ENCODE peak calls at places on chromosomes 2 and 18, in four cellular contexts. U is psoas muscle, S is PC-9, G is fibroblast of lung. M is an unnamed sample.

GRCh38 chr2:71605173-71605641 is 151.8 kb downstream of the DYSF start:
- DNase-seq in U (peak; percentile 4), G (no peak), S (no peak), M (no peak)

GRCh38 chr2:159557437-159558034 is 58.8 kb downstream of the BAZ2B start:
- DNase-seq in U (no peak), S (no peak), G (peak; percentile 22), M (peak; percentile 28)

GRCh38 chr2:23777857-23778256 is 149.1 kb downstream of the ATAD2B start:
- DNase-seq in S (peak; percentile 25), G (no peak), U (no peak), M (no peak)

GRCh38 chr2:231664727-231665126 is 43.6 kb upstream of the PTMA start:
- DNase-seq in S (no peak), U (no peak), G (no peak), M (no peak)

GRCh38 chr18:64405161-64405560 is 256.3 kb upstream of the LINC00305 start:
- DNase-seq in S (no peak), U (no peak), G (peak; percentile 38), M (peak; percentile 9)

GRCh38 chr2:3628800-3629199 is 29.2 kb upstream of the ALLC start:
- DNase-seq in S (no peak), G (no peak), U (no peak), M (no peak)

GRCh38 chr2:30862054-30862651 is 54.9 kb upstream of the CAPN13 start:
- DNase-seq in U (no peak), G (peak; percentile 73), S (peak; percentile 67), M (no peak)

GRCh38 chr18:10340821-10341220 is 113.6 kb upstream of the APCDD1 start:
- DNase-seq in U (no peak), G (no peak), S (no peak), M (no peak)

GRCh38 chr2:84959494-84960156 is 11.3 kb upstream of the KCMF1 start:
- DNase-seq in G (no peak), U (no peak), S (peak; percentile 69), M (no peak)

GRCh38 chr2:46718797-46719196 is 196.8 kb downstream of the MCFD2 start:
- DNase-seq in U (no peak), G (no peak), S (peak; percentile 52), M (no peak)

GRCh38 chr2:46716806-46717732 is 198.5 kb downstream of the MCFD2 start:
- DNase-seq in G (peak; percentile 52), U (no peak), S (no peak), M (no peak)

GRCh38 chr2:46719499-46719898 is 196.1 kb downstream of the MCFD2 start:
- DNase-seq in S (no peak), U (no peak), G (peak; percentile 78), M (peak; percentile 46)

GRCh38 chr2:46715541-46715940 is 200.1 kb downstream of the MCFD2 start:
- DNase-seq in S (no peak), U (no peak), G (no peak), M (no peak)

DNA sequence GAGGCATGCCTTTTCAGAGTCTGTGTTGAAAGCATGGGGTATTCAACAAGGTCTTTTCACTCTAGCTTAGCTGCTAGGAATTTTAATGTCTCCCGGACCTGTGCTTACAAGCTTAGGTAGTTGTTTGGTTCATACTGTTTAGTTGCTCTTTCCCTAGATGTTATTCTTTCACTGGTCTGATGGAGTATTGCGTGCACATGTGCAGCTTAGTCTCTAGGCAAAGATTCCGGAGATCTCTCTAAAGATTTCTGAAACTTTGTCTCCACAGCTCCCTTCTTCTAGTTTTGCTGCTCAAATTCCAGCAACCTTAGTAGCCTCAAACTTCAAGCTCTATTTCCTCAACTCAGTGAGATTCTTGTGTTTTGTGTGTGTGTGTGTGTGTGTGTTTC is 197.9 kb downstream of the MCFD2 start:
- DNase-seq in U (no peak), S (no peak), G (no peak), M (no peak)
- H3K27ac ChIP-seq in U (peak overlapping the region; percentile 39), S (no peak overlapping the region), G (peak overlapping the region; percentile 65), M (no peak overlapping the region)

GRCh38 chr2:121052023-121052422 is 233.0 kb downstream of the TFCP2L1 start:
- DNase-seq in S (no peak), G (no peak), U (no peak), M (no peak)
- H3K4me1 ChIP-seq in S (no peaks in the 10 kb centered on the region), G (no peaks in the 10 kb centered on the region), U (no peaks in the 10 kb centered on the region), M (no peaks in the 10 kb centered on the region)

GRCh38 chr2:74260495-74260894 is 62.1 kb downstream of the MTHFD2 start:
- DNase-seq in G (no peak), S (no peak), U (no peak), M (no peak)
- TF ChIP-seq CTCF in G (no peak), S (no peak), U (no peak), M (no peak)

GRCh38 chr2:27756544-27757498 is 14.7 kb upstream of the MRPL33 start:
- DNase-seq in U (peak; percentile 50), G (peak; percentile 87), S (no peak), M (no peak)
- H3K27ac ChIP-seq in U (peak overlapping the region; percentile 30), G (no peak overlapping the region), S (no peak overlapping the region), M (no peak overlapping the region)

DNA sequence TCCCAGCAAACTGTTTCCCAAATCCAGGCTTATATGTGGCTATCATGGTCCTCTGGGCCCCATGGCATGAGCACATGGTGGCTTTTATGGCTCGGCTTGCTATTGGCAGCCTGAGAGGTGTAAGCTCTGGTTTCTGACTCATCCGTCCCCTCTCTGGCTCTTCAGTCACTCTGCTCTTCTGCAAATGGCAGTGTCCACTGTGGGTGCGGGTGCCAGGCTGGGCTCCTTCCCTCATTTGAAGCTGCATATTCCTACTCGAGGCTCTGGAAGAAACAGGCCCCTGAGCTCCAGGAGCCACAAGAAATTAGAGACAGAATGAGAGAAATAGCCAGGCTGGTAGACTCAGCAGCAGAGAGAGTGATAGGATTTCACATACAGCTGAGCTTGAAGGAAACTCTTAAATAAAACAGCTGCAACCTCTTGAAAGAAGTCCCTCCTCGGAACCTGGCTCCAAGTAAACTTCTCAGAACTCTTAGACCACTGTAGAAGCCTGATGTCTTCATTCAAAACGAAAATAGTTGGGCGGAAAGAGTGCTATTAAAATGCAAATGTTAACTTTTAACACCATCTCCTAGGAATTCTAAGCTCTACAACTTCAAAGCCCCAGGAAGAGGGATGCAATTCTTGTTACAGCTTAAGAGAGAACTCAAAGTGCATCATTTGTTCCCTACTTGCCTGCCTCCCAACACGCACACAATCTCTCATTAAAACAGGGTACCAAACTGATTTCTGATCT is 212.6 kb upstream of the SP5 start:
- DNase-seq in S (no peak), U (no peak), G (no peak), M (no peak)
- H3K4me1 ChIP-seq in S (no peaks in the 10 kb centered on the region), U (peaks cover 4% of the 10 kb centered on the region), G (no peaks in the 10 kb centered on the region), M (no peaks in the 10 kb centered on the region)

DNA sequence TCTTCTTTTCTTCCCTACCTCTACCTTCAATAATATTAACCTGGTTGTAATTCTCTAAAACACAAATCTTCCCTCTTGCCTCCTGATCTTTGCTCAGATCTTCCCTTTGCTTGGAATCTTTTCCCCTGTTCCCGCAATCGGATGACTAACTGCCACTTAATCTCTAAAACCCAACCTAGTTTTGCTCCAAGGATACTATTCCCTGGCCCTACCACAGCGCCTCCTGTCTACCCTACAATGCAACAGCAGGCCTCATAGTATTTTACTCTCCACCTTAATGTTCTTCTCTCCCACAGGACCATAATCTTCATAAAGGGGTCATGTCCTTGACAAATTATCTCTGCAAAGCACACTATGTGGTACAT is 246.8 kb upstream of the TNP1 start:
- DNase-seq in U (no peak), S (no peak), G (peak; percentile 36), M (peak; percentile 71)
- TF ChIP-seq CTCF in U (peak; percentile 39), S (peak; percentile 64), G (peak; percentile 51), M (peak; percentile 78)

GRCh38 chr2:21183726-21184125 is 60.0 kb downstream of the TDRD15 start:
- DNase-seq in U (no peak), S (no peak), G (no peak), M (no peak)
- H3K27ac ChIP-seq in U (no peak overlapping the region), S (no peak overlapping the region), G (no peak overlapping the region), M (no peak overlapping the region)

GRCh38 chr2:207719008-207719407 is 7.6 kb downstream of the CCNYL1 start:
- DNase-seq in S (no peak), G (no peak), U (no peak), M (no peak)

GRCh38 chr2:207720517-207721187 is 9.2 kb downstream of the CCNYL1 start:
- DNase-seq in S (peak; percentile 90), G (no peak), U (no peak), M (no peak)

GRCh38 chr2:207725815-207726578 is 14.6 kb downstream of the CCNYL1 start:
- DNase-seq in U (no peak), G (no peak), S (no peak), M (no peak)

GRCh38 chr2:207724113-207724512 is 12.7 kb downstream of the CCNYL1 start:
- DNase-seq in S (no peak), G (no peak), U (no peak), M (no peak)

GRCh38 chr2:207722773-207723424 is 11.5 kb downstream of the CCNYL1 start:
- DNase-seq in S (peak; percentile 41), G (no peak), U (no peak), M (no peak)
- H3K4me1 ChIP-seq in S (peaks cover 67% of the 10 kb centered on the region), G (peaks cover 6% of the 10 kb centered on the region), U (no peaks in the 10 kb centered on the region), M (peaks cover 18% of the 10 kb centered on the region)